ENCODE peak calls at places on chromosomes 3 and 15, in nine cellular contexts. P is omental fat pad; Y is activated T-cell treated with anti-CD3 and anti-CD28 coated beads, Interleukin-2, amount 50 U/mL, for 4 hours; C is psoas muscle; R is SK-N-SH treated with all-trans-retinoic acid at 6 μM for 48 hours; X is left colon; Z is upper lobe of left lung; K is esophagus mucosa; H is right cardiac atrium. G is an unnamed sample.

GRCh38 chr3:13085846-13086179 is 12.6 kb upstream of the IQSEC1 start:
- ATAC-seq in H (no peak), X (no peak), C (no peak), Z (no peak), Y (no peak), K (no peak), R (no peak), P (no peak), G (no peak)

GRCh38 chr15:34724486-34724885 is 30.3 kb downstream of the GJD2 start:
- ATAC-seq in Z (no peak), P (no peak), H (no peak), R (no peak), Y (no peak), X (no peak), C (no peak), K (no peak), G (no peak)

GRCh38 chr15:47885921-47886320 is 168.6 kb downstream of the SEMA6D start:
- ATAC-seq in K (no peak), C (no peak), R (no peak), P (no peak), Z (no peak), Y (no peak), H (no peak), X (no peak), G (no peak)

GRCh38 chr3:189276481-189277190 is 104.9 kb downstream of the TPRG1 start:
- ATAC-seq in X (peak; percentile 28), P (peak; percentile 27), H (peak; percentile 72), R (no peak), K (peak; percentile 74), C (peak; percentile 61), Z (peak; percentile 45), Y (no peak), G (peak; percentile 51)

GRCh38 chr15:48433226-48433886 is 102.1 kb downstream of the DUT start:
- ATAC-seq in Z (no peak), Y (no peak), H (no peak), X (no peak), K (no peak), C (no peak), P (no peak), R (peak; percentile 72), G (no peak)

GRCh38 chr15:25862087-25862468 is 1.0 kb downstream of the ATP10A start:
- ATAC-seq in H (peak; percentile 10), K (peak; percentile 11), X (peak; percentile 25), C (peak; percentile 36), R (no peak), Z (peak; percentile 25), Y (no peak), P (peak; percentile 41), G (peak; percentile 22)

GRCh38 chr15:59420108-59420507 is 17.9 kb upstream of the FAM81A start:
- ATAC-seq in R (no peak), H (no peak), Y (peak; percentile 48), K (no peak), P (no peak), X (no peak), Z (no peak), C (no peak), G (no peak)

GRCh38 chr3:46348811-46349482 is 5.0 kb upstream of the CCR2 start:
- ATAC-seq in X (no peak), Y (no peak), R (no peak), Z (no peak), K (no peak), P (no peak), H (no peak), C (no peak), G (no peak)

GRCh38 chr3:43106293-43106628 is 382 bp upstream of the POMGNT2 start:
- ATAC-seq in C (peak; percentile 29), R (peak; percentile 41), H (peak; percentile 45), P (no peak), Z (no peak), Y (no peak), X (no peak), K (no peak), G (peak; percentile 17)

GRCh38 chr15:77692614-77693013 is 59.9 kb upstream of the LINGO1 start:
- ATAC-seq in P (no peak), H (no peak), Y (no peak), X (no peak), C (no peak), Z (no peak), K (no peak), R (no peak), G (no peak)

GRCh38 chr3:188037116-188037718 is 116.7 kb upstream of the LPP start:
- ATAC-seq in Y (no peak), R (peak; percentile 97), H (peak; percentile 84), X (peak; percentile 86), P (peak; percentile 79), K (peak; percentile 34), C (peak; percentile 84), Z (no peak), G (peak; percentile 74)

GRCh38 chr3:170703121-170703588 is 117.3 kb upstream of the SLC7A14 start:
- ATAC-seq in R (peak; percentile 98), C (no peak), K (no peak), X (no peak), H (no peak), Z (no peak), P (no peak), Y (no peak), G (no peak)

GRCh38 chr3:185411133-185411532 is 48.2 kb downstream of the MAP3K13 start:
- ATAC-seq in P (no peak), C (no peak), R (no peak), Z (no peak), X (no peak), Y (no peak), K (peak; percentile 63), H (no peak), G (no peak)

GRCh38 chr3:52525666-52526065 is 8.0 kb downstream of the NT5DC2 start:
- ATAC-seq in K (peak; percentile 22), X (no peak), H (no peak), P (no peak), C (no peak), R (no peak), Y (no peak), Z (peak; percentile 78), G (no peak)

GRCh38 chr15:63870403-63871209 is 36.9 kb upstream of the HERC1 start:
- ATAC-seq in K (peak; percentile 79), P (no peak), Y (peak; percentile 17), Z (peak; percentile 66), X (peak; percentile 86), H (peak; percentile 88), R (peak; percentile 100), C (peak; percentile 95), G (no peak)

GRCh38 chr3:83655083-83655482 is 1303.7 kb upstream of the CADM2 start:
- ATAC-seq in H (no peak), K (no peak), X (no peak), R (no peak), Y (no peak), Z (no peak), P (no peak), C (no peak), G (no peak)

GRCh38 chr15:52780172-52780980 is 9.8 kb downstream of the ONECUT1 start:
- ATAC-seq in Y (peak; percentile 62), Z (no peak), K (peak; percentile 51), P (no peak), X (peak; percentile 70), C (peak; percentile 55), R (peak; percentile 71), H (peak; percentile 48), G (peak; percentile 40)

GRCh38 chr3:149375164-149375823 is 2.2 kb downstream of the TM4SF1 start:
- ATAC-seq in Z (no peak), H (no peak), R (no peak), C (no peak), K (no peak), X (no peak), Y (no peak), P (no peak), G (no peak)

GRCh38 chr3:97991278-97991652 is 19.0 kb upstream of the RIOX2 start:
- ATAC-seq in H (no peak), X (no peak), P (no peak), K (no peak), R (no peak), C (no peak), Y (peak; percentile 78), Z (no peak), G (no peak)

GRCh38 chr3:100221159-100221558 is 39.6 kb upstream of the TBC1D23 start:
- ATAC-seq in Y (no peak), P (no peak), C (no peak), R (no peak), H (no peak), K (no peak), Z (no peak), X (no peak), G (no peak)

GRCh38 chr3:113006350-113007056 is 15.7 kb downstream of the GTPBP8 start:
- ATAC-seq in H (no peak), X (no peak), Y (peak; percentile 56), Z (no peak), C (no peak), R (no peak), P (no peak), K (no peak), G (no peak)

GRCh38 chr3:28980631-28981030 is 300.2 kb upstream of the RBMS3 start:
- ATAC-seq in P (no peak), Y (no peak), K (no peak), R (no peak), H (no peak), Z (no peak), C (no peak), X (no peak), G (no peak)